ENCODE peak calls at places on chromosomes 7 and 10, in five cellular contexts. X, T, Q, K and H are unnamed samples.

GRCh38 chr10:75062191-75062849 is 49.1 kb upstream of the SAMD8 start:
- DNase-seq in X (no peak), T (no peak), Q (peak), K (no peak), H (no peak)

GRCh38 chr7:100049441-100050291 is at the start of gene ZSCAN21:
- DNase-seq in X (peak), T (peak), Q (peak), K (peak), H (peak)

GRCh38 chr10:8044908-8045727 is 9.4 kb upstream of the GATA3 start:
- DNase-seq in X (no peak), T (no peak), Q (peak), K (peak), H (no peak)

GRCh38 chr10:9205558-9205957 is 1151.1 kb downstream of the GATA3 start:
- DNase-seq in X (no peak), T (no peak), Q (no peak), K (no peak), H (no peak)

GRCh38 chr10:31962826-31963597 is 34.4 kb upstream of the ARHGAP12 start:
- DNase-seq in X (no peak), T (no peak), Q (no peak), K (no peak), H (no peak)

GRCh38 chr7:139131622-139132021 is 22.1 kb upstream of the ZC3HAV1 start:
- DNase-seq in X (no peak), T (no peak), Q (no peak), K (no peak), H (no peak)

GRCh38 chr10:28678687-28679457 is 1.6 kb downstream of the BAMBI start:
- DNase-seq in X (peak), T (no peak), Q (no peak), K (peak), H (no peak)

GRCh38 chr10:77801474-77802238 is 124.9 kb downstream of the DLG5 start:
- DNase-seq in X (no peak), T (peak), Q (no peak), K (no peak), H (no peak)

GRCh38 chr10:60646966-60647796 is 131.1 kb upstream of the CDK1 start:
- DNase-seq in X (peak), T (peak), Q (peak), K (peak), H (no peak)

GRCh38 chr10:34489973-34490372 is 325.1 kb downstream of the PARD3 start:
- DNase-seq in X (no peak), T (no peak), Q (no peak), K (no peak), H (no peak)

GRCh38 chr7:44398506-44398905 is 73.1 kb upstream of the CAMK2B start:
- DNase-seq in X (no peak), T (no peak), Q (no peak), K (no peak), H (no peak)

GRCh38 chr10:7756360-7756992 is 31.3 kb downstream of the KIN start:
- DNase-seq in X (peak), T (no peak), Q (no peak), K (peak), H (no peak)

GRCh38 chr10:24355289-24355688 is 146.4 kb downstream of the KIAA1217 start:
- DNase-seq in X (no peak), T (no peak), Q (no peak), K (no peak), H (no peak)

GRCh38 chr10:62268399-62269076 is at the start of gene RTKN2:
- DNase-seq in X (peak), T (no peak), Q (peak), K (peak), H (peak)

GRCh38 chr7:85094046-85094720 is 92.7 kb downstream of the SEMA3D start:
- DNase-seq in X (no peak), T (no peak), Q (no peak), K (no peak), H (no peak)

GRCh38 chr7:17255930-17256329 is 42.5 kb upstream of the AHR start:
- DNase-seq in X (no peak), T (no peak), Q (no peak), K (no peak), H (no peak)

GRCh38 chr7:147824671-147825070 is 765.9 kb upstream of the C7orf33 start:
- DNase-seq in X (no peak), T (no peak), Q (no peak), K (no peak), H (no peak)

GRCh38 chr7:80533287-80533686 is 21.4 kb upstream of the GNAT3 start:
- DNase-seq in X (no peak), T (no peak), Q (no peak), K (no peak), H (no peak)

GRCh38 chr10:132151286-132151950 is 35.3 kb upstream of the DPYSL4 start:
- DNase-seq in X (no peak), T (no peak), Q (no peak), K (no peak), H (no peak)

GRCh38 chr7:96136600-96137239 is 185.2 kb downstream of the SLC25A13 start:
- DNase-seq in X (no peak), T (no peak), Q (no peak), K (no peak), H (no peak)

GRCh38 chr7:91957236-91957635 is 16.6 kb downstream of the AKAP9 start:
- DNase-seq in X (no peak), T (no peak), Q (no peak), K (no peak), H (no peak)

GRCh38 chr10:31315453-31315852 is 3.6 kb upstream of the ZEB1 start:
- DNase-seq in X (no peak), T (no peak), Q (no peak), K (no peak), H (no peak)

GRCh38 chr7:158343526-158343925 is 244.1 kb downstream of the PTPRN2 start:
- DNase-seq in X (no peak), T (no peak), Q (no peak), K (no peak), H (no peak)

GRCh38 chr10:43409385-43410109 is 561 bp upstream of the HNRNPF start:
- DNase-seq in X (no peak), T (no peak), Q (peak), K (no peak), H (no peak)

GRCh38 chr10:80685355-80685754 is 147.7 kb downstream of the SH2D4B start:
- DNase-seq in X (peak), T (no peak), Q (no peak), K (no peak), H (no peak)

GRCh38 chr10:97333601-97334369 is 744 bp downstream of the FRAT2 start:
- DNase-seq in X (no peak), T (no peak), Q (peak), K (peak), H (peak)

GRCh38 chr7:100407285-100408180 is 21.0 kb downstream of the ZCWPW1 start:
- DNase-seq in X (peak), T (peak), Q (peak), K (peak), H (no peak)

GRCh38 chr7:92717982-92718716 is 118.2 kb downstream of the CDK6 start:
- DNase-seq in X (peak), T (no peak), Q (no peak), K (no peak), H (peak)

GRCh38 chr7:86164827-86165226 is 478.9 kb upstream of the GRM3 start:
- DNase-seq in X (no peak), T (no peak), Q (no peak), K (no peak), H (no peak)

GRCh38 chr10:71427246-71427645 is 30.5 kb downstream of the CDH23 start:
- DNase-seq in X (no peak), T (no peak), Q (no peak), K (no peak), H (no peak)

GRCh38 chr7:23955145-23955544 is 245.1 kb downstream of the STK31 start:
- DNase-seq in X (no peak), T (no peak), Q (no peak), K (no peak), H (no peak)

GRCh38 chr7:117715784-117716445 is 157.3 kb downstream of the CTTNBP2 start:
- DNase-seq in X (peak), T (no peak), Q (peak), K (peak), H (peak)

GRCh38 chr7:101650579-101651081 is 21.5 kb upstream of the MYL10 start:
- DNase-seq in X (no peak), T (no peak), Q (no peak), K (no peak), H (no peak)

GRCh38 chr7:131226116-131226562 is 101.5 kb upstream of the MKLN1 start:
- DNase-seq in X (peak), T (no peak), Q (no peak), K (no peak), H (no peak)

GRCh38 chr7:5452470-5452899 is 28.9 kb upstream of the TNRC18 start:
- DNase-seq in X (no peak), T (no peak), Q (peak), K (peak), H (no peak)

GRCh38 chr10:23081891-23082290 is 13.5 kb upstream of the MSRB2 start:
- DNase-seq in X (peak), T (no peak), Q (no peak), K (peak), H (no peak)

GRCh38 chr10:124626759-124627380 is 117.3 kb downstream of the FAM53B start:
- DNase-seq in X (no peak), T (peak), Q (no peak), K (no peak), H (no peak)

GRCh38 chr7:151624246-151624928 is 104.7 kb upstream of the RHEB start:
- DNase-seq in X (no peak), T (no peak), Q (no peak), K (no peak), H (no peak)

GRCh38 chr7:90788057-90788456 is 191.9 kb downstream of the CDK14 start:
- DNase-seq in X (no peak), T (no peak), Q (no peak), K (no peak), H (no peak)

GRCh38 chr7:157228864-157229422 is 90.2 kb downstream of the UBE3C start:
- DNase-seq in X (peak), T (no peak), Q (peak), K (peak), H (no peak)

DNA sequence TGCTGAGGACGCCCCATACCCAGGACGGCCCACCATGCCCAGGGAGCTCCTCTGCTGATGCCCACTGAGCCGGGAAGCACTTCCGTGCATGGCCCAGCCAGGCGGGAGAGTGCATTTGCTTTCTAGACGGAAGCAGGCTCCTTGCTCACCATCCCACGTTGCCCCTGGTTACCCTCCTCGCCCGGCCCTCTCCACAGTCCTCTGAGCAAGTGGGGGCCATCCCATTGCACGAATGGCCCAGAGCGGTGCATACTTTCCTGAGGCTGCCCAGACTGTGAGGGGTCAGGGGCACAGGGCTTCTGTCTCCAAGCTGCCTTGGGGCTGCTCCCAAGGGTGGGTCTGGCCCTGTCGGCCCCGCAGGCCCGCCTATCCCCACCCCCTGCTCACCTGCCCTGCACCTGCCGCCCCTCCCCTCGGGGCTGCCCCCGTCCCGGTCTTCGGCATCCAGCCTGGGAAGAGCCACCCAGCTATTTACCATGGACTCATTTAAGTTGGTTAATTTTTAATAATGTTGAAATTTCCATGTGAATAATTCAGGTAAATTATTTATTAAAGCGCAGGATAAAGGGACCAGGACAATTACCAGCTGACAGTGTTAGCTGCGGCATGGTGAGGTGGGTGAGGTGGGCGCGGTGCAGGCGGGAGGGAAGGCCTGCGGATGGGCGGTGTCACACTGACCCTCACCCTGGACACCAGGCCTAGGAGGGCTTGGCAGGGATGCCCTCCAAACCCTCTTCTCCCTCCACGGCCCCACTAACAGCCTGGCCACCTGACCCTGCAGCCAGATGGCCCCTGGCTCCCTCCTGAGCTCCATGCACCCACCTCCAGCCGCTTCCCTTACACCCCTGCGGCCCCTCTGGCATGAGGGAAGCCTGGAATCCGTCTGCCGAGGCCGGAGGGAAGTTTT is 104.4 kb downstream of the MICALL2 start:
- DNase-seq in X (no peak), T (no peak), Q (peak), K (no peak), H (no peak)
- TF ChIP-seq TAF1 in X (no peak), T (no peak), Q (no peak), K (no peak), H (no peak)

GRCh38 chr10:133454204-133454893 is 604 bp downstream of the SCART1 start:
- DNase-seq in X (no peak), T (no peak), Q (no peak), K (no peak), H (peak)

GRCh38 chr10:133456041-133456951 is 2.6 kb downstream of the SCART1 start:
- DNase-seq in X (no peak), T (no peak), Q (no peak), K (no peak), H (peak)

GRCh38 chr10:133455196-133455595 is 1.5 kb downstream of the SCART1 start:
- DNase-seq in X (no peak), T (no peak), Q (no peak), K (no peak), H (no peak)

GRCh38 chr10:133457100-133457841 is 3.5 kb downstream of the SCART1 start:
- DNase-seq in X (no peak), T (no peak), Q (no peak), K (no peak), H (no peak)

DNA sequence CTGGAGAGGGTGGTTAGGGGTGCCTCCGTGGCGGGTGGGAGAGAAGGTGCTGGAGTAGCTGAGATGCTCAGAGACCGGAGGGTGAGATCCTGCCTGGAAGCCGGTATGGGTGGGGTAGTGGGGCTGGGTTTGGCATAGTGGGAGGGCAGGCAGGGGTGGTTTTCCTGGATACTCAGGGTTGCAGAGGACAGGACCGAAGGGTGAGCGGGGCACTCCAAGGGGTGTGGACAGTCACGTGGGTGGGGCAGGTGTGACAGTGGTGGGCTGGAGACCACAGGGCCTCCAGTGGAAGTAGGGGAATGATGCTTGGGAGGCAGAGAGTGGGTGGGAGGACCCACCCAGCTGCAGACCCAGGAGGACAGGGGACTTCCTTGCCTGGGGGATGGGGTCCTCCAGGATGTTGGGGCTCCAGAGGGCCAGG is 1.9 kb downstream of the SCART1 start:
- DNase-seq in X (no peak), T (no peak), Q (no peak), K (no peak), H (peak)
- TF ChIP-seq TAF1 in X (no peak), T (no peak), Q (no peak), K (no peak), H (no peak)

GRCh38 chr10:86823565-86823964 is 67.1 kb downstream of the BMPR1A start:
- DNase-seq in X (no peak), T (no peak), Q (no peak), K (no peak), H (no peak)
- TF ChIP-seq TAF1 in X (no peak), T (no peak), Q (no peak), K (no peak), H (no peak)

GRCh38 chr7:20598479-20599419 is 16.7 kb upstream of the ABCB5 start:
- DNase-seq in X (peak), T (peak), Q (peak), K (peak), H (peak)

GRCh38 chr7:20594023-20594422 is 21.4 kb upstream of the ABCB5 start:
- DNase-seq in X (no peak), T (no peak), Q (no peak), K (no peak), H (no peak)

GRCh38 chr7:20595971-20596370 is 19.5 kb upstream of the ABCB5 start:
- DNase-seq in X (no peak), T (no peak), Q (no peak), K (no peak), H (no peak)

GRCh38 chr7:20597339-20597738 is 18.1 kb upstream of the ABCB5 start:
- DNase-seq in X (no peak), T (no peak), Q (no peak), K (no peak), H (no peak)

GRCh38 chr7:20596653-20597052 is 18.8 kb upstream of the ABCB5 start:
- DNase-seq in X (no peak), T (no peak), Q (no peak), K (no peak), H (no peak)
- TF ChIP-seq TAF1 in X (no peak), T (no peak), Q (no peak), K (no peak), H (no peak)

GRCh38 chr7:8436965-8437364 is 3.6 kb downstream of the NXPH1 start:
- DNase-seq in X (peak), T (peak), Q (no peak), K (peak), H (peak)
- TF ChIP-seq TAF1 in X (no peak), T (no peak), Q (no peak), K (no peak), H (no peak)

DNA sequence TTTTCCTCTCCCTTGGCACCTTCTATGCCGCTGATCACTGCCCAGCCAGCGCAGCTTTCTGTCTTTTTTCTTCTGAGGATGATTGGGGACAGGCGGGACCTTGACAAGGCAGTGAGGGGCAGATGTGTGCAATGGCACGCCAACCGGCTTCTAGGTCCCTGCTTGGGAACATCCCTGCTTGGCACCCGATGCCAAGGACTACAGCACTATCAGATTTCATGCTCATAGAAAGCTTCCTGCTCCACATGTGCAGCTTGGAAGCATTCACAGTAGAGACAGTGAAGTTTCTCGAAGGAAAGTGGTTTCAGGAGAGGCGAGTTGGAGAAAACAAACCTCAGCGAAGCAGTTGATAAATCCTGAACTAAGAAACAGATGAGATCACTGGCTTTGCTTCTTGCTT is 267.6 kb upstream of the HABP2 start:
- DNase-seq in X (no peak), T (no peak), Q (no peak), K (no peak), H (no peak)
- TF ChIP-seq TAF1 in X (no peak), T (no peak), Q (no peak), K (no peak), H (no peak)

GRCh38 chr7:77575187-77575586 is 38.1 kb downstream of the PTPN12 start:
- DNase-seq in X (peak), T (no peak), Q (no peak), K (no peak), H (no peak)
- TF ChIP-seq TAF1 in X (no peak), T (no peak), Q (no peak), K (no peak), H (no peak)

DNA sequence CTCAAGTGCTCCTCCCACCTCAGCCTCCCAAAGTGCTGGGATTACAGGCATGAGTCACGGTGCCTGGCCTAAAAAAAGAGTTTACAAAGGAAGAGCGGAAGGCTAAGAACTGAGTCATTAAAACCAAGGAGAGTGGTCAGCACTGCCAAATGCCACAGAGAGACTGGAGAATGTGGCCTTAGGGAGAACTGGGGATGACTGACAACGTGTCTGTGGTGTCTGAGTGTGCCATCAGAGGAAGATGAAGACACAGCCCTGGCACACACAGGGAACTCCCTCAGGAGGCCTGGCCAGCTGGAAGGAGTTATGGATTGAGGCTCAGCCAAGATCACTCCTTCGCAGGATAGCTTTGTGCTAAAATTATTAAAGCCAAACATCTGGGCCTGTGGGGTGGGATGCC is 3.9 kb upstream of the INA start:
- DNase-seq in X (no peak), T (no peak), Q (no peak), K (peak), H (no peak)
- TF ChIP-seq TAF1 in X (no peak), T (no peak), Q (no peak), K (no peak), H (no peak)

DNA sequence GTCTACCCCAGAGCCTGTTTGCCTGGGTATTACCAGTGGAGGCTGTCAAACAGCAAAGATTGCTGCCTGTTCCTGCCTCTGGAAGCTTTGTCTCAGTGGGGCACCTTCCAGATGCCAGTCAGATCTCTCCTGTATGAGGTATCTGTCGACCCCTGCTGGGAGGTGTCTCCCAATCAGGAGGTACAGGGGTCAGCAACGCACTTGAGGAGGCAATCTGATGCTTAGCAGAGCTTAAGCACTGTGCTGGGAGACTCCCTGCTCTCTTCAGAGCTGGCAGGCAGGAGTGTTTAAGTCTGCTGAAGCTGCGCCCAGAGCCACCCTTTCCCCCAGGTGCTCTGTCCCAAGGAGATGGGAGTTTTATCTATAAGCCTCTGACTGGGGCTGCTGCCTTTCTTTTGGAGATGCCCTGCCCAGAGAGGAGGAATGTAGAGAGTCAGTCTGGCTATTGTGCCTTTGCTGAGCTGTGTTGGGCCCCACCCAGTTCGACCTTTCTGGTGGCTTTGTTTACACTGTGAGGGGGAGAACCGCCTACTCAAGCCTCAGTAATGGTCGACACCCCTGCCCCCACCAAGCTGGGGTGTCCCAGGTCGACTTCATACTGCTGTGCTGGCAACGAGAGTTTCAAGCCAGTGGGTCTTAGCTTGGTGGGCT is 62.2 kb downstream of the PPP1R9A start:
- DNase-seq in X (peak), T (no peak), Q (no peak), K (no peak), H (no peak)
- TF ChIP-seq TAF1 in X (peak), T (no peak), Q (no peak), K (no peak), H (no peak)

GRCh38 chr7:21314954-21315353 is 112.9 kb upstream of the SP4 start:
- DNase-seq in X (no peak), T (no peak), Q (no peak), K (no peak), H (no peak)
- TF ChIP-seq TAF1 in X (no peak), T (no peak), Q (no peak), K (no peak), H (no peak)